ENCODE peak calls at places on chromosomes 13 and 19, in five cellular contexts. V is MM.1S, B is H9, F is GM23338, D is neural progenitor cell. K is an unnamed sample.

GRCh38 chr19:56141416-56141992 is 417 bp downstream of the ZNF444 start:
- DNase-seq in V (no peak), B (no peak), F (peak; percentile 55), D (peak; percentile 59), K (peak; percentile 45)

GRCh38 chr19:46426506-46427162 is 2.1 kb downstream of the PNMA8C start:
- DNase-seq in V (no peak), B (peak; percentile 85), F (peak; percentile 94), D (peak; percentile 97), K (peak; percentile 87)

GRCh38 chr13:27923794-27924528 is 4.2 kb downstream of the PDX1 start:
- DNase-seq in V (no peak), B (no peak), F (peak; percentile 58), D (peak; percentile 62), K (no peak)

GRCh38 chr13:101397742-101398141 is 18.6 kb downstream of the NALCN start:
- DNase-seq in V (no peak), B (no peak), F (no peak), D (no peak), K (no peak)

GRCh38 chr13:94478913-94479312 is 569 bp downstream of the DCT start:
- DNase-seq in V (no peak), B (no peak), F (no peak), D (no peak), K (no peak)

GRCh38 chr13:33918199-33918932 is 100.4 kb downstream of the RFC3 start:
- DNase-seq in V (no peak), B (no peak), F (no peak), D (peak; percentile 10), K (no peak)

GRCh38 chr19:3983936-3984583 is 1.2 kb downstream of the EEF2 start:
- DNase-seq in V (peak; percentile 38), B (peak; percentile 29), F (no peak), D (no peak), K (no peak)

GRCh38 chr13:114019367-114019766 is 45.5 kb upstream of the C13orf46 start:
- DNase-seq in V (peak; percentile 26), B (peak; percentile 69), F (peak; percentile 47), D (peak; percentile 17), K (peak; percentile 60)

GRCh38 chr13:110503979-110504499 is 57.5 kb downstream of the RAB20 start:
- DNase-seq in V (no peak), B (no peak), F (no peak), D (no peak), K (no peak)

GRCh38 chr13:29081036-29081435 is 260.9 kb downstream of the MTUS2 start:
- DNase-seq in V (peak; percentile 30), B (no peak), F (no peak), D (no peak), K (no peak)

GRCh38 chr13:80901111-80902014 is 560.4 kb upstream of the SPRY2 start:
- DNase-seq in V (no peak), B (no peak), F (no peak), D (no peak), K (no peak)

GRCh38 chr13:66665991-66666390 is 564.1 kb downstream of the PCDH9 start:
- DNase-seq in V (no peak), B (peak; percentile 51), F (peak; percentile 30), D (peak; percentile 85), K (peak; percentile 74)

GRCh38 chr19:38759590-38760003 is 13.7 kb downstream of the LGALS7 start:
- DNase-seq in V (no peak), B (no peak), F (no peak), D (no peak), K (no peak)

GRCh38 chr13:73325351-73326214 is 266.8 kb downstream of the KLF5 start:
- DNase-seq in V (no peak), B (no peak), F (no peak), D (no peak), K (no peak)

GRCh38 chr13:65844266-65844841 is 1385.8 kb downstream of the PCDH9 start:
- DNase-seq in V (no peak), B (no peak), F (no peak), D (no peak), K (no peak)

GRCh38 chr13:43880930-43881329 is 1.2 kb downstream of the LACC1 start:
- DNase-seq in V (no peak), B (no peak), F (no peak), D (no peak), K (no peak)

GRCh38 chr13:46146898-46147297 is 35.1 kb downstream of the LCP1 start:
- DNase-seq in V (no peak), B (peak; percentile 51), F (peak; percentile 67), D (peak; percentile 41), K (peak; percentile 62)

GRCh38 chr19:29618871-29619270 is 12.8 kb downstream of the POP4 start:
- DNase-seq in V (no peak), B (no peak), F (no peak), D (no peak), K (no peak)

GRCh38 chr13:48778551-48779088 is 124.9 kb downstream of the CYSLTR2 start:
- DNase-seq in V (no peak), B (no peak), F (no peak), D (no peak), K (no peak)

GRCh38 chr13:110140099-110140498 is 166.9 kb downstream of the COL4A1 start:
- DNase-seq in V (no peak), B (no peak), F (no peak), D (no peak), K (no peak)

GRCh38 chr13:50244913-50245574 is 229.8 kb downstream of the KCNRG start:
- DNase-seq in V (no peak), B (no peak), F (no peak), D (no peak), K (peak; percentile 5)

GRCh38 chr19:55700813-55701212 is 25.8 kb downstream of the EPN1 start:
- DNase-seq in V (no peak), B (no peak), F (no peak), D (no peak), K (no peak)

GRCh38 chr13:48009298-48009697 is 8.2 kb upstream of the SUCLA2 start:
- DNase-seq in V (no peak), B (no peak), F (no peak), D (no peak), K (peak; percentile 39)

GRCh38 chr13:99867535-99868271 is 103.9 kb downstream of the ZIC5 start:
- DNase-seq in V (no peak), B (no peak), F (no peak), D (no peak), K (no peak)

GRCh38 chr19:49924004-49924880 is 4.8 kb upstream of the ATF5 start:
- DNase-seq in V (no peak), B (no peak), F (no peak), D (no peak), K (peak; percentile 30)

GRCh38 chr13:25085125-25085742 is 10.7 kb upstream of the PABPC3 start:
- DNase-seq in V (peak; percentile 20), B (peak; percentile 54), F (peak; percentile 84), D (peak; percentile 69), K (peak; percentile 70)

DNA sequence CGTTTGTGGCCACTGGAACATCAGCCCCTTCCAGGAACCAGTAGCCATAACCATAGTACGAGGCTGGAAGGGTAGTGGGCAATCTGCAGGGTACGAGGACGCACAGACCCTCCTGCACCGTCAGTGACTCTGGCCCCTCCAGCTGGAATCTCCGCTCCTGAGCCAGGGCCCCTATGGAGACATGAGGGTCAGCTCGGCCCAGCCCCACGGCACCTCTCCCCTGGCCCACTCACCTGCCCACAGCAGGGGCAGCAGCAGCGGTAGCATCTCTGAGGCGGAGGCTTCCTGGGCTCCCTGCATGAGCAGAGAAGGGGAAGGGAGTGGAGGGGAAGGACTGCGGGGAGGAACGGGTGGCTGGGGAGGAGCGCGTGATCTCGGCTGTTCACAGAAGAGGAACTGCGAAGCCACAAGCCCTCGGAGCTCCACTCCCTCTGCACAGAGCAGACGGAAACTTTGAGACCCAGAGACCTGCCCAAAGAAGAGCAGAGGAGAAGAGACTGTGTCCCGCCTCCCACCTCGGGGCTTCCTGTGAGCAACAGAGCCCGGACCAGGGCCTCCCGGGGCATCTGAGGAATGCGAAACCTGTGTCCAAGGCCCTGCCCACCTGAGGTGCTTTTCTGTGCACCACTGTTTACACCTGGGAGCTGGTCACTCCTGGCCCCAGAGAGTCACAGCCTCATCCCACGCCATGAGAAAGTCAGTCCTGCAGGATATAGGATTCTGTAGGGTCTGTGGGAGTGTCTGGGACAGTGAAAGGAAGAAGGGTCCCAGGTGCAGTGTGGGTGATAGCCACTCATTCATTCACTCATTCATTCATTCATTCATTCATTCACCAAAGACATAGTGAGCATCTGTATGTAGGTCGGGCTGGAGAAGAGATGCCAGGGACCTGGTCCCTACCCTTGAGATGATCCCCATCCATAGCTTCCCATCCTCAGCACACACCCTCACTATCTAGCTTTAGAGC is at the start of gene SIGLEC6:
- DNase-seq in V (no peak), B (no peak), F (peak; percentile 65), D (no peak), K (no peak)
- H3K4me2 ChIP-seq in V (no peak within 1 kb of the TSS), B (no peak within 1 kb of the TSS), F (peak within 1 kb of the TSS; percentile 48), D (no peak within 1 kb of the TSS), K (no peak within 1 kb of the TSS)

GRCh38 chr19:1019980-1020867 is 699 bp downstream of the TMEM259 start:
- DNase-seq in V (peak; percentile 44), B (no peak), F (peak; percentile 33), D (peak; percentile 43), K (peak; percentile 64)
- H3K4me2 ChIP-seq in V (peak overlapping the region; percentile 73), B (peak overlapping the region; percentile 64), F (peak overlapping the region; percentile 87), D (peak overlapping the region; percentile 97), K (peak overlapping the region; percentile 85)

DNA sequence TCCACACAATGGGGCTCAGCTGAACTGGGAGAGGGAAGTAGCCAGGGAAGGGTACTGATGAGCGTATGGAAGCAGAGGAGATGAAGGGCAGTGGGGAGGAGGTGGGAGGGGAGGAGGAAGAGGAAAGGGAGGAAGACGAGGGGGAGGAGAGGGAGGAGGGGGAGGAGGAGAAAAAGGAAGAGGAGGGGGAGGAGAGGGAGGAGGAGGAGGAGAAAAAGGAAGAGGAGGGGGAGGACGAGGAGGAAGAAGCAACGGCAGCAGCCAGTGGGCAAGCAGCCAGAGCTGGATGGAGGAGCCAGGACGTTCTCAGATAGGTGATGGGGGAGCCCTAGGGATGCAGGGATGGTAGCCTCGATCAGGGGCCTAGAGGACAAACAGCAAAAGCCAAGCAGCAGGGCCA is 5.6 kb downstream of the CERS4 start:
- DNase-seq in V (no peak), B (no peak), F (no peak), D (no peak), K (no peak)
- H3K4me2 ChIP-seq in V (no peak overlapping the region), B (no peak overlapping the region), F (no peak overlapping the region), D (no peak overlapping the region), K (no peak overlapping the region)

GRCh38 chr19:41436664-41436951 is 3.1 kb downstream of the DMAC2 start:
- DNase-seq in V (no peak), B (no peak), F (no peak), D (no peak), K (no peak)

GRCh38 chr19:41441321-41441945 is 1.5 kb upstream of the ERICH4 start:
- DNase-seq in V (no peak), B (no peak), F (no peak), D (no peak), K (no peak)

GRCh38 chr19:41434450-41434849 is 5.3 kb downstream of the DMAC2 start:
- DNase-seq in V (no peak), B (no peak), F (no peak), D (no peak), K (no peak)

GRCh38 chr19:41439441-41440222 is at the start of gene DMAC2:
- DNase-seq in V (peak; percentile 99), B (peak; percentile 98), F (peak; percentile 100), D (peak; percentile 99), K (peak; percentile 100)

GRCh38 chr19:41437944-41438574 is 1.7 kb downstream of the DMAC2 start:
- DNase-seq in V (no peak), B (no peak), F (no peak), D (no peak), K (no peak)
- H3K4me2 ChIP-seq in V (no peak overlapping the region), B (no peak overlapping the region), F (peak overlapping the region; percentile 72), D (peak overlapping the region; percentile 78), K (no peak overlapping the region)

K was measured in mesendoderm.